ENCODE peak calls at places on chromosomes 2 and 18, in seven cellular contexts. J is mucosa of descending colon; R is KBM-7; K is AG04449; D is NCI-H1417; U is CD8-positive, alpha-beta T cell; O is right cardiac atrium. H is an unnamed sample.

GRCh38 chr2:122808286-122808969 is 1053.0 kb downstream of the TSN start:
- DNase-seq in J (no peak), R (no peak), K (no peak), D (no peak), U (no peak), O (no peak), H (no peak)

GRCh38 chr18:47050468-47050867 is 15.0 kb upstream of the ELOA2 start:
- DNase-seq in J (peak; percentile 62), R (peak; percentile 38), K (peak; percentile 17), D (peak; percentile 52), U (no peak), O (no peak), H (no peak)

GRCh38 chr2:207341816-207342215 is 176.1 kb upstream of the KLF7 start:
- DNase-seq in J (no peak), R (no peak), K (no peak), D (peak; percentile 10), U (no peak), O (no peak), H (no peak)

GRCh38 chr2:63772061-63772460 is 69.6 kb upstream of the UGP2 start:
- DNase-seq in J (no peak), R (no peak), K (no peak), D (no peak), U (no peak), O (no peak), H (no peak)

GRCh38 chr2:233414273-233414654 is 60.0 kb downstream of the DGKD start:
- DNase-seq in J (no peak), R (no peak), K (no peak), D (no peak), U (no peak), O (no peak), H (no peak)

GRCh38 chr2:110748489-110748867 is 16.1 kb downstream of the ACOXL start:
- DNase-seq in J (peak; percentile 25), R (peak; percentile 40), K (no peak), D (peak; percentile 92), U (peak; percentile 53), O (no peak), H (peak; percentile 22)

GRCh38 chr18:21241224-21242131 is 554 bp upstream of the GREB1L start:
- DNase-seq in J (no peak), R (no peak), K (no peak), D (peak; percentile 87), U (no peak), O (peak; percentile 56), H (no peak)

GRCh38 chr2:53568463-53568862 is 199.1 kb upstream of the CHAC2 start:
- DNase-seq in J (no peak), R (no peak), K (no peak), D (no peak), U (no peak), O (no peak), H (no peak)

GRCh38 chr2:54657664-54658083 is 65.8 kb upstream of the EML6 start:
- DNase-seq in J (peak; percentile 81), R (peak; percentile 34), K (no peak), D (peak; percentile 70), U (peak; percentile 34), O (peak; percentile 81), H (no peak)

H was measured in T-helper 1 cell.